ENCODE peak calls at places on chromosome 15, in nine cellular contexts. Y is T-cell; H is stimulated activated CD4-positive, alpha-beta T cell treated with anti-CD3 and anti-CD28 coated beads, Interleukin-2, amount 100 ng/mL, for 24 hours; W is left ventricle myocardium inferior; L is ACHN; F is T follicular helper cell; I is GM04503; M is progenitor cell of endocrine pancreas; X is EL. P is an unnamed sample.

GRCh38 chr15:99552111-99552510 is 13.7 kb upstream of the MEF2A start:
- DNase-seq in W (no peak), X (no peak), L (no peak), I (no peak), Y (no peak), F (no peak), M (no peak), H (no peak), P (no peak)

GRCh38 chr15:42955518-42955917 is 34.9 kb upstream of the TTBK2 start:
- DNase-seq in L (no peak), X (peak; percentile 65), F (no peak), H (no peak), Y (no peak), I (peak; percentile 43), M (no peak), W (no peak), P (peak; percentile 90)

GRCh38 chr15:89389841-89390603 is 55.4 kb upstream of the POLG start:
- DNase-seq in H (no peak), M (no peak), F (no peak), X (no peak), Y (no peak), L (no peak), I (no peak), W (no peak), P (no peak)

GRCh38 chr15:73956276-73957086 is 30.2 kb downstream of the LOXL1 start:
- DNase-seq in L (peak; percentile 91), Y (no peak), I (peak; percentile 80), H (no peak), F (no peak), X (peak; percentile 96), W (no peak), M (no peak), P (peak; percentile 90)

GRCh38 chr15:67186226-67186649 is 68.2 kb downstream of the AAGAB start:
- DNase-seq in L (no peak), W (peak; percentile 83), H (no peak), X (no peak), Y (no peak), M (no peak), F (no peak), I (no peak), P (no peak)

GRCh38 chr15:25846377-25846776 is 16.8 kb downstream of the ATP10A start:
- DNase-seq in X (no peak), I (no peak), W (no peak), Y (peak; percentile 72), L (no peak), F (peak; percentile 38), M (no peak), H (peak; percentile 62), P (no peak)

GRCh38 chr15:36911322-36911944 is 188.9 kb downstream of the MEIS2 start:
- DNase-seq in W (no peak), F (no peak), I (no peak), M (no peak), H (no peak), L (no peak), Y (no peak), X (peak; percentile 21), P (peak; percentile 89)

GRCh38 chr15:40029979-40030893 is 8.7 kb downstream of the SRP14 start:
- DNase-seq in W (no peak), Y (no peak), M (no peak), F (no peak), L (peak; percentile 33), H (no peak), X (peak; percentile 26), I (no peak), P (peak; percentile 50)

GRCh38 chr15:40852529-40852928 is 8.7 kb downstream of the SPINT1 start:
- DNase-seq in X (no peak), M (no peak), Y (no peak), W (no peak), L (no peak), H (no peak), F (no peak), I (no peak), P (no peak)

GRCh38 chr15:31453558-31454318 is 127.1 kb downstream of the KLF13 start:
- DNase-seq in I (no peak), F (no peak), M (no peak), H (no peak), Y (no peak), L (no peak), W (no peak), X (no peak), P (no peak)

GRCh38 chr15:53072077-53072476 is 281.9 kb upstream of the ONECUT1 start:
- DNase-seq in H (peak; percentile 7), I (no peak), Y (no peak), L (peak; percentile 96), W (no peak), X (peak; percentile 2), M (peak; percentile 85), F (no peak), P (peak; percentile 38)

GRCh38 chr15:66017009-66017408 is 147.7 kb downstream of the RAB11A start:
- DNase-seq in M (no peak), X (no peak), H (no peak), F (no peak), I (no peak), L (no peak), W (no peak), Y (no peak), P (no peak)

GRCh38 chr15:32873292-32874114 is 155.7 kb downstream of the GREM1 start:
- DNase-seq in I (no peak), X (no peak), W (no peak), M (no peak), Y (no peak), L (no peak), H (no peak), F (no peak), P (no peak)

GRCh38 chr15:73906346-73907017 is 19.8 kb upstream of the LOXL1 start:
- DNase-seq in F (no peak), H (no peak), X (peak; percentile 53), W (no peak), I (no peak), M (no peak), L (no peak), Y (no peak), P (peak; percentile 58)

GRCh38 chr15:22786868-22787698 is 639 bp downstream of the NIPA1 start:
- DNase-seq in I (no peak), X (peak; percentile 36), L (peak; percentile 23), W (no peak), Y (no peak), F (no peak), M (peak; percentile 30), H (peak; percentile 37), P (peak; percentile 49)

GRCh38 chr15:66641485-66642313 is 60.3 kb upstream of the SMAD6 start:
- DNase-seq in W (no peak), F (no peak), H (no peak), M (no peak), X (no peak), I (no peak), L (no peak), Y (no peak), P (no peak)

GRCh38 chr15:36358094-36358961 is 221.1 kb upstream of the CDIN1 start:
- DNase-seq in M (no peak), X (peak; percentile 76), F (no peak), H (no peak), Y (no peak), W (no peak), I (peak; percentile 64), L (peak; percentile 60), P (peak; percentile 90)

GRCh38 chr15:80483656-80484055 is 79.5 kb downstream of the ARNT2 start:
- DNase-seq in W (no peak), I (no peak), F (no peak), H (no peak), X (no peak), M (no peak), Y (no peak), L (no peak), P (no peak)

GRCh38 chr15:26771168-26771916 is 1.5 kb downstream of the GABRB3 start:
- DNase-seq in F (no peak), I (no peak), Y (no peak), H (no peak), M (peak; percentile 79), X (no peak), W (peak; percentile 39), L (no peak), P (no peak)

GRCh38 chr15:42092666-42093445 is 1.5 kb downstream of the PLA2G4D start:
- DNase-seq in X (no peak), H (no peak), W (peak; percentile 57), L (no peak), I (no peak), F (no peak), Y (no peak), M (no peak), P (no peak)

GRCh38 chr15:42226648-42227047 is 18.5 kb upstream of the VPS39 start:
- DNase-seq in I (no peak), W (no peak), F (no peak), X (no peak), H (no peak), L (no peak), M (no peak), Y (no peak), P (no peak)

GRCh38 chr15:88657326-88658069 is 18.7 kb downstream of the ISG20 start:
- DNase-seq in Y (no peak), H (no peak), F (no peak), I (no peak), X (peak; percentile 44), M (peak; percentile 33), W (no peak), L (peak; percentile 20), P (peak; percentile 55)

GRCh38 chr15:40254452-40254851 is 15.6 kb downstream of the PAK6 start:
- DNase-seq in M (no peak), X (no peak), W (no peak), F (no peak), L (no peak), H (no peak), Y (no peak), I (no peak), P (no peak)

GRCh38 chr15:93895976-93896770 is 335.2 kb upstream of the MCTP2 start:
- DNase-seq in W (no peak), X (no peak), F (no peak), Y (no peak), M (no peak), I (no peak), H (no peak), L (no peak), P (no peak)

GRCh38 chr15:49831206-49831965 is 210.5 kb downstream of the DTWD1 start:
- DNase-seq in W (peak; percentile 53), M (no peak), Y (no peak), H (no peak), L (no peak), F (no peak), X (peak; percentile 98), I (peak; percentile 98), P (peak; percentile 94)